ENCODE peak calls at places on chromosomes 6 and 20, in nine cellular contexts. One of them, this sample, is unnamed.

GRCh38 chr20:35947489-35947888 is 6.8 kb downstream of the SCAND1 start:
- DNase-seq in adrenal gland: no peak
- DNase-seq in HL-60: peak; percentile 28
- DNase-seq in body of pancreas: peak; percentile 16
- DNase-seq in nephron progenitor cell: peak; percentile 8
- DNase-seq in choroid plexus epithelial cell: peak; percentile 50
- DNase-seq in AG04450: no peak
- DNase-seq in CD8-positive, alpha-beta T cell: no peak
- DNase-seq in tibial nerve: no peak
- DNase-seq in this sample: no peak

GRCh38 chr6:72348926-72349325 is 272.9 kb upstream of the KCNQ5 start:
- DNase-seq in adrenal gland: no peak
- DNase-seq in HL-60: no peak
- DNase-seq in body of pancreas: no peak
- DNase-seq in nephron progenitor cell: no peak
- DNase-seq in choroid plexus epithelial cell: peak; percentile 22
- DNase-seq in AG04450: no peak
- DNase-seq in CD8-positive, alpha-beta T cell: no peak
- DNase-seq in tibial nerve: no peak
- DNase-seq in this sample: no peak

GRCh38 chr6:155126727-155127439 is 131.8 kb downstream of the TIAM2 start:
- DNase-seq in adrenal gland: peak; percentile 66
- DNase-seq in HL-60: no peak
- DNase-seq in body of pancreas: no peak
- DNase-seq in nephron progenitor cell: peak; percentile 34
- DNase-seq in choroid plexus epithelial cell: peak; percentile 64
- DNase-seq in AG04450: no peak
- DNase-seq in CD8-positive, alpha-beta T cell: no peak
- DNase-seq in tibial nerve: no peak
- DNase-seq in this sample: no peak

GRCh38 chr6:31834367-31834703 is 6.8 kb downstream of the HSPA1B start:
- DNase-seq in adrenal gland: peak; percentile 89
- DNase-seq in HL-60: peak; percentile 89
- DNase-seq in body of pancreas: peak; percentile 84
- DNase-seq in nephron progenitor cell: peak; percentile 82
- DNase-seq in choroid plexus epithelial cell: peak; percentile 86
- DNase-seq in AG04450: no peak
- DNase-seq in CD8-positive, alpha-beta T cell: no peak
- DNase-seq in tibial nerve: peak; percentile 77
- DNase-seq in this sample: no peak

GRCh38 chr6:14734416-14735340 is 511.2 kb upstream of the JARID2 start:
- DNase-seq in adrenal gland: no peak
- DNase-seq in HL-60: peak; percentile 54
- DNase-seq in body of pancreas: no peak
- DNase-seq in nephron progenitor cell: no peak
- DNase-seq in choroid plexus epithelial cell: peak; percentile 74
- DNase-seq in AG04450: no peak
- DNase-seq in CD8-positive, alpha-beta T cell: peak; percentile 50
- DNase-seq in tibial nerve: peak; percentile 28
- DNase-seq in this sample: no peak

GRCh38 chr6:112235956-112236355 is 18.4 kb downstream of the LAMA4 start:
- DNase-seq in adrenal gland: no peak
- DNase-seq in HL-60: peak; percentile 49
- DNase-seq in body of pancreas: no peak
- DNase-seq in nephron progenitor cell: no peak
- DNase-seq in choroid plexus epithelial cell: peak; percentile 89
- DNase-seq in AG04450: no peak
- DNase-seq in CD8-positive, alpha-beta T cell: no peak
- DNase-seq in tibial nerve: no peak
- DNase-seq in this sample: no peak

GRCh38 chr20:37744347-37744746 is 50.5 kb downstream of the CTNNBL1 start:
- DNase-seq in adrenal gland: no peak
- DNase-seq in HL-60: no peak
- DNase-seq in body of pancreas: no peak
- DNase-seq in nephron progenitor cell: no peak
- DNase-seq in choroid plexus epithelial cell: no peak
- DNase-seq in AG04450: no peak
- DNase-seq in CD8-positive, alpha-beta T cell: no peak
- DNase-seq in tibial nerve: no peak
- DNase-seq in this sample: no peak

GRCh38 chr6:109631403-109631802 is 59.6 kb downstream of the AK9 start:
- DNase-seq in adrenal gland: no peak
- DNase-seq in HL-60: no peak
- DNase-seq in body of pancreas: no peak
- DNase-seq in nephron progenitor cell: no peak
- DNase-seq in choroid plexus epithelial cell: no peak
- DNase-seq in AG04450: no peak
- DNase-seq in CD8-positive, alpha-beta T cell: no peak
- DNase-seq in tibial nerve: no peak
- DNase-seq in this sample: no peak

GRCh38 chr20:58722877-58723627 is 30.5 kb downstream of the NPEPL1 start:
- DNase-seq in adrenal gland: no peak
- DNase-seq in HL-60: no peak
- DNase-seq in body of pancreas: no peak
- DNase-seq in nephron progenitor cell: no peak
- DNase-seq in choroid plexus epithelial cell: no peak
- DNase-seq in AG04450: no peak
- DNase-seq in CD8-positive, alpha-beta T cell: peak; percentile 43
- DNase-seq in tibial nerve: no peak
- DNase-seq in this sample: no peak

GRCh38 chr20:52152921-52153320 is 38.7 kb downstream of the ZFP64 start:
- DNase-seq in adrenal gland: no peak
- DNase-seq in HL-60: no peak
- DNase-seq in body of pancreas: no peak
- DNase-seq in nephron progenitor cell: no peak
- DNase-seq in choroid plexus epithelial cell: no peak
- DNase-seq in AG04450: no peak
- DNase-seq in CD8-positive, alpha-beta T cell: no peak
- DNase-seq in tibial nerve: no peak
- DNase-seq in this sample: no peak

GRCh38 chr20:52154575-52154974 is 37.0 kb downstream of the ZFP64 start:
- DNase-seq in adrenal gland: no peak
- DNase-seq in HL-60: no peak
- DNase-seq in body of pancreas: no peak
- DNase-seq in nephron progenitor cell: no peak
- DNase-seq in choroid plexus epithelial cell: no peak
- DNase-seq in AG04450: no peak
- DNase-seq in CD8-positive, alpha-beta T cell: no peak
- DNase-seq in tibial nerve: no peak
- DNase-seq in this sample: no peak

GRCh38 chr20:52145587-52145986 is 46.0 kb downstream of the ZFP64 start:
- DNase-seq in adrenal gland: no peak
- DNase-seq in HL-60: no peak
- DNase-seq in body of pancreas: no peak
- DNase-seq in nephron progenitor cell: no peak
- DNase-seq in choroid plexus epithelial cell: no peak
- DNase-seq in AG04450: no peak
- DNase-seq in CD8-positive, alpha-beta T cell: no peak
- DNase-seq in tibial nerve: no peak
- DNase-seq in this sample: no peak

GRCh38 chr20:52152416-52152815 is 39.2 kb downstream of the ZFP64 start:
- DNase-seq in adrenal gland: no peak
- DNase-seq in HL-60: no peak
- DNase-seq in body of pancreas: no peak
- DNase-seq in nephron progenitor cell: no peak
- DNase-seq in choroid plexus epithelial cell: no peak
- DNase-seq in AG04450: no peak
- DNase-seq in CD8-positive, alpha-beta T cell: no peak
- DNase-seq in tibial nerve: no peak
- DNase-seq in this sample: no peak

DNA sequence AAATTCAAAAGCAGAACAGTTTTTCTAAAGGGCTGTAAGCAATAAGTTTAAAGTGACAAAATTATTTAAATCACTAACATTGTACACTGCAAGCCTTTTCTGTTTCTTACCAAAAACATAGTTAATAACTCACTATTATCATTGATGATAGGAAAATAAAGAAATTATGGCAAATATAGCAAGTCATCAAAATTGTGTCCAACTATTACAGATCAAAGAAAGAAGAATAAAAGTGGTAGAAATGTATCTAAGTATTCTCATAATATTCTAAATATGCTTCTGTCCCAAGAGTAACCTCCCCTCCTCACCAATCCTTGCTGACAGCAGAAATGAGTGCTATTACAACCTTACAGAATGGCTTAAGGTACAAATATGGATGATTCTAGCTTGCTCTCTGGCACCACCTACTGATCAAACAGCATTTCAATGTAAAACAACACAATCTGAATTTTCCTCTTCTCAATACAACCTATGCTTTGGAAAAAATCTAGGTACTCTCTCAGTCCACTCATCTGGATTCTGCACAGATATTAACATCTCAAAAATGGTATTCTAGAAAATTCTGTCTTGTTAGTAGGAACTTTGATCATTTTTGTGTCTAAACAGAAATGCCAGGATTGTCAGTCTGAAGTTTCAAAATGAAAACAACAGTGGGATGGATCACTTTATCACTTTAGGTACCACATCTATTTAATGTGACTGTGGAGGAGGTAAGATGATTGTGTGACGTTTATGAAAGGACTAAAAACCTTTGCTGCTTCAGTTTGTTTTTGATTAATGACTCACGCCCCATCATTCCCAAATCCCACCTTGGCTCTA is 40.9 kb downstream of the ZFP64 start:
- DNase-seq in adrenal gland: peak; percentile 32
- DNase-seq in HL-60: peak; percentile 22
- DNase-seq in body of pancreas: peak; percentile 20
- DNase-seq in nephron progenitor cell: peak; percentile 29
- DNase-seq in choroid plexus epithelial cell: peak; percentile 75
- DNase-seq in AG04450: peak; percentile 20
- DNase-seq in CD8-positive, alpha-beta T cell: no peak
- DNase-seq in tibial nerve: peak; percentile 31
- DNase-seq in this sample: no peak
- TF ChIP-seq CTCF in adrenal gland: peak; percentile 71
- TF ChIP-seq CTCF in HL-60: peak; percentile 35
- TF ChIP-seq CTCF in body of pancreas: peak; percentile 60
- TF ChIP-seq CTCF in nephron progenitor cell: peak; percentile 88
- TF ChIP-seq CTCF in choroid plexus epithelial cell: peak; percentile 80
- TF ChIP-seq CTCF in AG04450: peak; percentile 88
- TF ChIP-seq CTCF in CD8-positive, alpha-beta T cell: peak; percentile 96
- TF ChIP-seq CTCF in tibial nerve: peak; percentile 77
- TF ChIP-seq CTCF in this sample: no peak

GRCh38 chr6:150894935-150895686 is 29.6 kb downstream of the MTHFD1L start:
- DNase-seq in adrenal gland: no peak
- DNase-seq in HL-60: no peak
- DNase-seq in body of pancreas: no peak
- DNase-seq in nephron progenitor cell: no peak
- DNase-seq in choroid plexus epithelial cell: peak; percentile 89
- DNase-seq in AG04450: no peak
- DNase-seq in CD8-positive, alpha-beta T cell: no peak
- DNase-seq in tibial nerve: peak; percentile 24
- DNase-seq in this sample: no peak
- TF ChIP-seq CTCF in adrenal gland: no peak
- TF ChIP-seq CTCF in HL-60: no peak
- TF ChIP-seq CTCF in body of pancreas: no peak
- TF ChIP-seq CTCF in nephron progenitor cell: no peak
- TF ChIP-seq CTCF in choroid plexus epithelial cell: peak; percentile 48
- TF ChIP-seq CTCF in AG04450: peak; percentile 13
- TF ChIP-seq CTCF in CD8-positive, alpha-beta T cell: no peak
- TF ChIP-seq CTCF in tibial nerve: no peak
- TF ChIP-seq CTCF in this sample: no peak

GRCh38 chr20:32455901-32456701 is 98.0 kb downstream of the ASXL1 start:
- DNase-seq in adrenal gland: no peak
- DNase-seq in HL-60: no peak
- DNase-seq in body of pancreas: no peak
- DNase-seq in nephron progenitor cell: no peak
- DNase-seq in choroid plexus epithelial cell: no peak
- DNase-seq in AG04450: no peak
- DNase-seq in CD8-positive, alpha-beta T cell: no peak
- DNase-seq in tibial nerve: no peak
- DNase-seq in this sample: no peak
- TF ChIP-seq CTCF in adrenal gland: no peak
- TF ChIP-seq CTCF in HL-60: no peak
- TF ChIP-seq CTCF in body of pancreas: no peak
- TF ChIP-seq CTCF in nephron progenitor cell: no peak
- TF ChIP-seq CTCF in choroid plexus epithelial cell: no peak
- TF ChIP-seq CTCF in AG04450: no peak
- TF ChIP-seq CTCF in CD8-positive, alpha-beta T cell: no peak
- TF ChIP-seq CTCF in tibial nerve: no peak
- TF ChIP-seq CTCF in this sample: no peak

DNA sequence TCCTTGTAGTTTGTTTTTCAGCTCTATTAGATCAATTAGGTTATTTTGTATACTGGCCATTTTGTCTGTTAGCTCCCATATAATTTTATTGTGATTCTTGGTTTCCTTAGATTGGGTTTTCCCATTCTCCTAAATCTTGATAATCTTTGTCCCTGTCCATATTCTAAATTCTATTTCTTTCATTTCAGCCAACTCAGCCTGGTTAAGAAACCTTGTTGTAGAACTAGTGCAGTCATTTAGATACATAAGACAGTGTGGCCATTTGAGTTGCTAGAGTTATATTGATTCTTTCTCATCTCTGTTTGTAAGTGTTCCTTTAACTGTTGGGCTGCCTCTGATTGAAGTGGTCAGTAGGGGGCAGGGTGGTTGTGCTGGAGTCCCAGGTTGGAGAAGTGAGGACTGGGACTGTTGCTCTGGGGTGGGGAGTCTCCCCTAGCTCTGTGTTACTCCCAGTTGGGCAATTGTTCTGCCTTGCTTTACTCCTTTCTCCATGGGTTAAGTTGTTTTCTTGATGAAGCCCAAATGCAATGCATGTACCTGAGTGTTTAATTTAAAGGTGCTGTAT is 98.8 kb upstream of the NRN1 start:
- DNase-seq in adrenal gland: no peak
- DNase-seq in HL-60: peak; percentile 57
- DNase-seq in body of pancreas: no peak
- DNase-seq in nephron progenitor cell: peak; percentile 10
- DNase-seq in choroid plexus epithelial cell: no peak
- DNase-seq in AG04450: no peak
- DNase-seq in CD8-positive, alpha-beta T cell: no peak
- DNase-seq in tibial nerve: no peak
- DNase-seq in this sample: no peak
- TF ChIP-seq CTCF in adrenal gland: no peak
- TF ChIP-seq CTCF in HL-60: peak; percentile 10
- TF ChIP-seq CTCF in body of pancreas: no peak
- TF ChIP-seq CTCF in nephron progenitor cell: no peak
- TF ChIP-seq CTCF in choroid plexus epithelial cell: no peak
- TF ChIP-seq CTCF in AG04450: no peak
- TF ChIP-seq CTCF in CD8-positive, alpha-beta T cell: no peak
- TF ChIP-seq CTCF in tibial nerve: no peak
- TF ChIP-seq CTCF in this sample: no peak

This sample was measured in omental fat pad.